ENCODE peak calls at places on chromosomes 13 and 19, in four cellular contexts. N is thyroid gland, A is pancreas, T is psoas muscle. C is an unnamed sample.
A peak's percentile ranks its signal among the peaks of the same experiment; 100 is the strongest.

GRCh38 chr19:55112246-55112780 is 5.1 kb downstream of the PPP1R12C start:
- DNase-seq in A (no peak), N (no peak), T (no peak), C (no peak)

GRCh38 chr19:42683917-42684513 is 56.3 kb downstream of the PSG3 start:
- DNase-seq in N (no peak), A (no peak), T (no peak), C (peak; percentile 13)

GRCh38 chr13:100588350-100589177 is at the start of gene GGACT:
- DNase-seq in A (peak; percentile 95), N (peak; percentile 74), T (peak; percentile 77), C (peak; percentile 68)

GRCh38 chr13:35393886-35394285 is 82.6 kb downstream of the MAB21L1 start:
- DNase-seq in T (no peak), N (no peak), A (no peak), C (no peak)

GRCh38 chr19:18709546-18709945 is 26.1 kb downstream of the CRTC1 start:
- DNase-seq in A (no peak), N (no peak), T (no peak), C (no peak)

GRCh38 chr13:54709546-54709945 is 1680.9 kb downstream of the OLFM4 start:
- DNase-seq in A (no peak), T (no peak), N (no peak), C (no peak)

GRCh38 chr19:42961119-42961518 is 24.1 kb upstream of the PSG7 start:
- DNase-seq in N (no peak), T (no peak), A (no peak), C (no peak)

GRCh38 chr13:93861818-93862217 is 617.7 kb downstream of the DCT start:
- DNase-seq in A (no peak), N (no peak), T (no peak), C (no peak)

GRCh38 chr13:79485014-79485441 is 4.1 kb downstream of the NDFIP2 start:
- DNase-seq in N (no peak), T (peak; percentile 14), A (no peak), C (no peak)

GRCh38 chr13:89982406-89983085 is 1364.9 kb upstream of the MIR17HG start:
- DNase-seq in T (no peak), A (no peak), N (no peak), C (no peak)

GRCh38 chr13:20608438-20609020 is 41.6 kb downstream of the IFT88 start:
- DNase-seq in T (no peak), N (peak; percentile 35), A (no peak), C (no peak)

GRCh38 chr13:23558675-23559536 is 11.3 kb upstream of the TNFRSF19 start:
- DNase-seq in T (peak; percentile 69), N (peak; percentile 64), A (no peak), C (no peak)

GRCh38 chr19:17052439-17052838 is 22.8 kb downstream of the HAUS8 start:
- DNase-seq in T (no peak), N (peak; percentile 16), A (no peak), C (no peak)

GRCh38 chr19:51157265-51157664 is 15.2 kb downstream of the SIGLEC7 start:
- DNase-seq in T (no peak), A (no peak), N (no peak), C (no peak)

GRCh38 chr19:15989889-15990288 is 41.1 kb downstream of the OR10H4 start:
- DNase-seq in N (no peak), T (no peak), A (no peak), C (no peak)

GRCh38 chr13:94778585-94778984 is 66.2 kb upstream of the SOX21 start:
- DNase-seq in N (no peak), T (no peak), A (no peak), C (no peak)

GRCh38 chr13:77489566-77490337 is 45.8 kb upstream of the SCEL start:
- DNase-seq in N (no peak), T (no peak), A (no peak), C (no peak)

GRCh38 chr13:32191452-32191998 is 123.6 kb downstream of the ZAR1L start:
- DNase-seq in A (no peak), N (no peak), T (no peak), C (no peak)

GRCh38 chr19:48943081-48943480 is 9.6 kb downstream of the DHDH start:
- DNase-seq in T (no peak), A (no peak), N (no peak), C (no peak)

GRCh38 chr19:39599116-39599515 is 3.2 kb upstream of the LGALS13 start:
- DNase-seq in N (peak; percentile 6), T (no peak), A (no peak), C (no peak)

GRCh38 chr13:109427695-109428094 is 358.7 kb downstream of the IRS2 start:
- DNase-seq in T (no peak), A (no peak), N (no peak), C (no peak)

GRCh38 chr19:50792852-50793250 is 2.6 kb downstream of the ACP4 start:
- DNase-seq in T (no peak), A (no peak), N (no peak), C (no peak)

GRCh38 chr13:65964672-65965071 is 1265.5 kb downstream of the PCDH9 start:
- DNase-seq in N (no peak), A (no peak), T (no peak), C (no peak)

GRCh38 chr19:17112700-17113099 is 37.1 kb downstream of the MYO9B start:
- DNase-seq in N (no peak), T (no peak), A (no peak), C (no peak)

GRCh38 chr19:41705393-41706174 is 2.8 kb upstream of the CEACAM5 start:
- DNase-seq in N (peak; percentile 7), T (no peak), A (peak; percentile 60), C (no peak)

GRCh38 chr19:48325265-48325910 is at the start of gene EMP3:
- DNase-seq in T (peak; percentile 76), A (no peak), N (peak; percentile 81), C (no peak)

GRCh38 chr13:20993661-20994440 is 67.5 kb downstream of the LATS2 start:
- DNase-seq in N (no peak), A (no peak), T (no peak), C (no peak)

GRCh38 chr19:10548746-10549276 is 5.1 kb downstream of the ATG4D start:
- DNase-seq in A (no peak), T (no peak), N (no peak), C (no peak)

GRCh38 chr19:57241181-57241580 is 749 bp downstream of the ZNF805 start:
- DNase-seq in T (no peak), N (no peak), A (no peak), C (no peak)

GRCh38 chr13:29537736-29538624 is 57.5 kb downstream of the SLC7A1 start:
- DNase-seq in N (no peak), A (no peak), T (no peak), C (no peak)

GRCh38 chr13:112103971-112104872 is 37.3 kb downstream of the SOX1 start:
- DNase-seq in A (no peak), T (no peak), N (peak; percentile 25), C (peak; percentile 37)

GRCh38 chr13:23889598-23890224 is 511 bp upstream of the MIPEP start:
- DNase-seq in A (no peak), T (no peak), N (no peak), C (no peak)

GRCh38 chr13:30926781-30927180 is 5.7 kb upstream of the TEX26 start:
- DNase-seq in T (no peak), A (no peak), N (no peak), C (no peak)

GRCh38 chr13:30924726-30925125 is 7.7 kb upstream of the TEX26 start:
- DNase-seq in N (no peak), A (no peak), T (no peak), C (no peak)

GRCh38 chr13:30923423-30923822 is 9.0 kb upstream of the TEX26 start:
- DNase-seq in A (no peak), N (no peak), T (no peak), C (no peak)

GRCh38 chr13:30924321-30924720 is 8.1 kb upstream of the TEX26 start:
- DNase-seq in N (no peak), A (no peak), T (no peak), C (no peak)

DNA sequence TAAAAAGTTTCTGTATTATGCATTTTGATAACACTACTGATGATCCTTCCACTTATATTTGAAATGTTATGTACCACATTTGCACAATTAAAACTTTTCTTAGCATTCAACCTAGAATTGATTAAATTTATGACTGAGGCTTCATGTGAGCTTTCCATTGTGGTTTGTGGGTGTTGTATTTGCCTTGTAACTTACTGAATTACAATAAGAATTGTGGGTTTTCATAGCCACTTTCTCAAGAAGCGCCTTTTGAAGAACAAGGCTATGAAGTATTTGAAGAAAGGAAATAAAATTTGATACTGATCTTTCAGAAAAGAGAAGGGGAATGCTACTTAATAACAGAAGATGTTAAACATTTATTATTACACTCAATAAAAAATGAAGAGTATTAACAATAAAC is 7.0 kb upstream of the TEX26 start:
- DNase-seq in N (no peak), T (no peak), A (no peak), C (no peak)
- H3K27me3 ChIP-seq in N (no peaks in the 10 kb centered on the region), T (no peaks in the 10 kb centered on the region), A (no peaks in the 10 kb centered on the region), C (no peaks in the 10 kb centered on the region)

DNA sequence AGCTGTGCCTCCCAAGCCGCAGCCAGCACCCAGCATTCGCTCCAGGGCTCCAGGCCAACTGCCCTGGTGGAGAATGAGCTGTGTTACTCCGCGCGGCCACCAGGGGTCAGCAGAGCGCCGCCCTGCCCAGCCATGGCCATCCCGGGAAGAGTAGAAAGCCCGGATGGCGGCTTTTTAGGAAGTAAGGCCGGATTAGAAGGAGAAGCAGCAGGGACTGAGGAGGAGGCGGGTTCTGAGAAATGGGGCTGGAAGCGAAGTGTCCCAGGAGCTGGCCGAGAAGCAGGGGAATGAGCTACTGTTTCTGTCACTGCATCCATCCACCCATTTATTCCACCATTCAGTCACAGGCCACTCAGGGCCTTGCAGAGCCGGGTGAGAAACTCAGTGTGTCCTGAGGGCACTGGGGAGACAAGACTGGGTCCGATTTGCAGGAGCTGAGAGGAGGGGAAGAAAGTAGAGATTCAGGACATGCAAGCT is 6.6 kb upstream of the NPAS1 start:
- DNase-seq in T (peak; percentile 82), A (peak; percentile 95), N (peak; percentile 79), C (no peak)
- H3K27ac ChIP-seq in T (no peak overlapping the region), A (no peak overlapping the region), N (no peak overlapping the region), C (no peak overlapping the region)

DNA sequence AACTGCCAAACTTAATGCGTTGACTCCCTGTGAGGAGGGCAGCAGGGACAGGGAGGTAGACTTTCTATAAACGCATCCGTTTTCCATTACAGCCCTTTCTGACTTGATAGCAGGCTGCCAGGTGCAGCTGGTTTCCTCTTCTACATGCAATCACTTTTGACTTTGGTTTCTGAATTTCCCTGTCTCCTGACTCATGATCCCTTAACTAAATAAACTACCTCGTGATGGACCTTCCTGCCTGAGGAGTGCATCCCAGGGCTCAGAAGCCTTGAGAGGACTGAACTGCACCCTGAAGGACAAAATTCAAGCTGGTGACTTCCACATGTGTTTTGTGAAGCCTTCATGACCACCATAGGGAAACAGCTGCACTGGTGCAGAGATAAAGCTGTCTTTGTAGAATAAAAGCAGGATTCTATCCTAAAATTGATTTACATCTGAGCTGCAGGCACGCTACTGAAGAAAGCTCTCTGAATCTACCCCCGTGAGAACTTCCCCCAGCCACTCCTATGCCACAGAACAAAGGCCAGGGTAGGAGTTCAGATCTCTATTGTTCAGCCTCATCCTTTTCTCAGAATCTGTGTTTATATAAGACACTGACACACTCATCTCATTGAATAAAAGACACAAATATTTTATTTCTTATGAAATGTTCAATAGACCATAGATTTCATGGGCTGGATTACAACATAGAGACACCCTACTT is 192.4 kb downstream of the DLEU7 start:
- DNase-seq in T (no peak), N (no peak), A (no peak), C (no peak)
- H3K27me3 ChIP-seq in T (no peaks in the 10 kb centered on the region), N (no peaks in the 10 kb centered on the region), A (no peaks in the 10 kb centered on the region), C (no peaks in the 10 kb centered on the region)

DNA sequence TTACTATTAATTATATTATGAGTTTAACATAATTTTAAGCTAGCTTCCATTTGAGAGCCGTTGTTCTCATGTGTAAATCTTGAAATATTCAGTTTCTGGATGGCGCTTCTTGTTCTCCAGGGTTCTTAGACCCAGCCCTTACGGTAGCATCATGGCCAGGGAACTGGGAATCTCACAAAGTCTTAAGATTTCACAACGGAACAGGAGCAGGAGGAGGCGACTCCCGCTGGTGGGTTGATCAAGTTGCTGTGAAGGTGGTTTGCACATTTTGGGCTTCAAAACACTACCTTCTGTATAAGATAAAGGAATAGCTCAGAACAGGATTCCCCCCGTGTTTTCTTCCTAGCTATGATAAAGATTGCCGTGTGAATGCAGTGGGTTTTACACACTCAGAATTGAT is 2.8 kb downstream of the NAXD start:
- DNase-seq in T (no peak), N (no peak), A (no peak), C (no peak)
- H3K27ac ChIP-seq in T (peak overlapping the region; percentile 96), N (peak overlapping the region; percentile 97), A (peak overlapping the region; percentile 78), C (no peak overlapping the region)